ENCODE peak calls at places on chromosome 1, in seven cellular contexts. F is neural crest cell, Q is left lung, B is fibroblast of lung, H is uterus, E is astrocyte of the spinal cord, C is HL-60. K is an unnamed sample.

GRCh38 chr1:11383553-11384169 is 95.3 kb upstream of the DISP3 start:
- DNase-seq in F (no peak), Q (no peak), B (peak), H (no peak), E (no peak), C (peak), K (no peak)

GRCh38 chr1:34266127-34266951 is 89.6 kb downstream of the C1orf94 start:
- DNase-seq in F (no peak), Q (no peak), B (peak), H (no peak), E (peak), C (no peak), K (peak)

GRCh38 chr1:119068427-119068826 is 72.0 kb downstream of the WARS2 start:
- DNase-seq in F (no peak), Q (no peak), B (no peak), H (no peak), E (no peak), C (no peak), K (no peak)

GRCh38 chr1:190159146-190159545 is 318.5 kb downstream of the BRINP3 start:
- DNase-seq in F (no peak), Q (no peak), B (no peak), H (no peak), E (no peak), C (no peak), K (no peak)

GRCh38 chr1:234885601-234886000 is 243.0 kb downstream of the TOMM20 start:
- DNase-seq in F (no peak), Q (no peak), B (no peak), H (peak), E (no peak), C (no peak), K (no peak)

GRCh38 chr1:42321731-42322130 is 13.3 kb downstream of the FOXJ3 start:
- DNase-seq in F (no peak), Q (no peak), B (no peak), H (no peak), E (no peak), C (no peak), K (no peak)

GRCh38 chr1:204220217-204220616 is 6.4 kb upstream of the GOLT1A start:
- DNase-seq in F (no peak), Q (no peak), B (no peak), H (no peak), E (no peak), C (no peak), K (peak)

GRCh38 chr1:231921951-231922350 is 295.4 kb downstream of the DISC1 start:
- DNase-seq in F (no peak), Q (no peak), B (peak), H (no peak), E (no peak), C (no peak), K (no peak)

GRCh38 chr1:228089520-228090380 is 7.2 kb downstream of the ARF1 start:
- DNase-seq in F (no peak), Q (peak), B (no peak), H (peak), E (no peak), C (peak), K (no peak)

GRCh38 chr1:233935277-233935868 is 30.9 kb downstream of the SLC35F3 start:
- DNase-seq in F (no peak), Q (no peak), B (no peak), H (no peak), E (no peak), C (no peak), K (no peak)

GRCh38 chr1:89262643-89263042 is 10.0 kb downstream of the GBP5 start:
- DNase-seq in F (no peak), Q (no peak), B (peak), H (no peak), E (peak), C (no peak), K (no peak)

GRCh38 chr1:235160395-235160964 is 570 bp downstream of the RBM34 start:
- DNase-seq in F (no peak), Q (no peak), B (peak), H (no peak), E (peak), C (no peak), K (no peak)

GRCh38 chr1:178344513-178345077 is 152.2 kb downstream of the CLEC20A start:
- DNase-seq in F (peak), Q (no peak), B (peak), H (no peak), E (peak), C (peak), K (no peak)

GRCh38 chr1:42721926-42722325 is 18.1 kb downstream of the CLDN19 start:
- DNase-seq in F (no peak), Q (no peak), B (no peak), H (no peak), E (no peak), C (no peak), K (no peak)

GRCh38 chr1:243473281-243474210 is 217.7 kb downstream of the SDCCAG8 start:
- DNase-seq in F (no peak), Q (no peak), B (peak), H (no peak), E (peak), C (no peak), K (no peak)

GRCh38 chr1:36156329-36157114 is 562 bp downstream of the MAP7D1 start:
- DNase-seq in F (peak), Q (peak), B (peak), H (peak), E (peak), C (peak), K (peak)

DNA sequence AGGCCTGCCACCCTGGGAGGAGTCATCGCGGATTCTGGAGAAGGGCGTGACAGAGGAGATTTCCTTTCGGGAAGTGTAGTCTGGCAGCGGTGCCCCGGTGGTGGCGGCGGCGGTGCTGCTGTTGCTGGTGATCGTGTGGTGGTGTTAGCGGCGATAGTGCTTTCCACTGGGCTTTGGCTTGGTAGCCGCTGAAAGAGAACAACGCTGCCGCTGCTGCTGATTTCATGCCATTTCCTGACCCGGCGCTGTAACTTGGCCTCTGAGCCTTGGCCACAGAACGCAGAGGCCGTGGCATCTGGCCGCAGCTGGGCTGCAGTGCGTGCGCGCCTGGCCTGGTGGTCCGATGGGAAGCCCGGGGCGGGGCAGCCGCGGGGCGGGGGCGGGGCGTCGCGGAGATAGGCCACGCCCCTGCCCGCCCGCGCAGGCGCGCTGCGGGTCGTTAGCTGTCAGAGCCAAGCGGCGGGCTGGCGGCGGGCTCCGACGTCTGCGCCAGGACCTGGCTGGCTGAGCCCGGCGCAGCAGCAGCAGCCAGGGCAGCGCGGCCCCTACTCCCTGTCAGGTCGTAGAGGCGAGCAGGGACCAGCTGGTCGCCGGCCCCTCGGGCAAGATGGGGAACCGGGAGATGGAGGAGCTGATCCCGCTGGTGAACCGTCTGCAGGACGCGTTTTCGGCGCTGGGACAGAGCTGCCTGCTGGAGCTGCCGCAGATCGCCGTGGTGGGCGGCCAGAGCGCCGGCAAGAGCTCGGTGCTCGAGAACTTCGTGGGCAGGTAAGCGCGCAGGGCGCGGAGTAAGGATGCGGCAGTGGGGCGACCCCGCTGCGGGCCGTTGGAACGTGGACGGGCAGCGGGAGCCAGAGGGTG is at the start of gene DNM3:
- DNase-seq in F (peak), Q (peak), B (peak), H (peak), E (peak), C (peak), K (peak)
- TF ChIP-seq CTCF in F (no peak), Q (no peak), B (no peak), H (peak), E (no peak), C (no peak), K (no peak)

DNA sequence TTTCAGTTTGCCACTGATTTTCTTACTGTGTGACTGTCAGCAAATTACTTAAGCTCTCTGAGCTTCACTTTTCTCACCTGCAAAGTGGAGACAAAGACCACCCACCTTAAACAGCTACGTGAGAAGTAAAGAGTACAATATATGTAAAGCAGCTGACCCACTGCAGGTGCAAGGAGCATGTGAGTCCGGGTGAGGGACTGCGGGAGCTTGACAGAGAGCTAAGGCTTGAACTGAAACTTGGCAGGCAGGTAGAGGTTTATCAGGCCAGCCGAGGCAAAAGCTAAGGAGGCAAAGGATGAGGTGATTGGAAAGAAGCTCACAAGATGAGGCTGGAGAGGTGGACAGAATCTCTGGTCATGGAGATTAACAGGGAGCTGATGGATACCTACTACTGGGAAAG is 36.6 kb downstream of the NIBAN1 start:
- DNase-seq in F (no peak), Q (no peak), B (no peak), H (no peak), E (no peak), C (no peak), K (no peak)
- TF ChIP-seq CTCF in F (no peak), Q (no peak), B (no peak), H (no peak), E (no peak), C (no peak), K (no peak)

GRCh38 chr1:169712309-169712631 is 850 bp upstream of the SELL start:
- DNase-seq in F (no peak), Q (no peak), B (no peak), H (no peak), E (no peak), C (no peak), K (no peak)
- TF ChIP-seq CTCF in F (no peak), Q (no peak), B (no peak), H (no peak), E (no peak), C (no peak), K (peak)

DNA sequence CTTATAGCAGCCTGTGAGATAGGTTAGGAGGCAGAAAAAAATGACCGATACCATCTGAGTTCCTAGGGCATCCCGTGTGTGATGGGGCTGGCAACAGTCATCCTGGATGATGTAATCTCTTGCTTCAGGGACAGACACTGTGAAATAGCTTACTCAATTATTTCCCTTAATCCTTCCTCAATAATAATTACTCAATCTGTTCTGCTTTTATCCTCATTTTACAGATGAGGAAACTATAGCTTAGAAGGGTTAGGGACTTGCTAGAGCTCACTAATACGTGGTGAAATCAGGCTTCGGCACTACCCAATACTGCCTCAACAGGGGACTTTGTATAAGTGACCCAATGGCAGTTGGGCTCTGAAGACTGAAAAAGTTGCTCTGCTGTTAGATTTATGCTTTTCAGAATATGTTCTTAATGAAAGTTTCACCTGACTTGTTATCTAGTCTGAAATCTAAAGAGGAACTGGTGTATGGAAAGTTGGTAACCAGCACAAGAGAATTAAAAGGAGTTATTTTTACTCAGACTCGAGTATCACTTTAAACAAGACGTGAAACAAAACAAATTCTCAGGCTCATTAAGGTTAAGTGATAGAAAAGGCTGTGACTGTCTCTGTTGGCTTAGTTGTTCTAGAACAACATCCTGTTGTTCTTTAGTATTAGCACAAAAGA is 14.4 kb downstream of the CD55 start:
- DNase-seq in F (no peak), Q (no peak), B (no peak), H (no peak), E (no peak), C (peak), K (no peak)
- TF ChIP-seq CTCF in F (no peak), Q (no peak), B (no peak), H (no peak), E (no peak), C (no peak), K (no peak)

DNA sequence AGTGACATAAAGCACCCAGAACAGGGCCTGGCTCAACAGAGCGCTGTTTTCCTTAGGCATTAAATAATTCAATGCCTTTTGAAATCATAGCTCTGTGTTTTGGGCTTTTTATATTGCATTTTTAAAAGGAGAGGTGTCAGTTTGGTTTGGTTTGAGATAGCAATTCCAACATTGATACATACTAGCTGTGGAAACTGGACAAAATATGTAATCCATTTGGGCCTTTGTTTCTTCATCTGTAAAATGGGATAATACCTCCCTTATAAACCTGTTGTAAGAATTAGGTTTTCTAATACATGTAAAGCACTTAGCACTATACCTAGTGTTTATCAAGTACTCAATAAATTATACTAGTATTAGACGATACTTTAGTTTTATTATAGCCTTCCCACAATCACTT is 8.7 kb upstream of the RAB4A start:
- DNase-seq in F (no peak), Q (no peak), B (no peak), H (no peak), E (no peak), C (no peak), K (no peak)
- TF ChIP-seq CTCF in F (no peak), Q (no peak), B (no peak), H (no peak), E (no peak), C (no peak), K (no peak)